ENCODE peak calls at places on chromosomes 5 and 9, in eight cellular contexts. One of them, this sample, is unnamed.

GRCh38 chr5:50663636-50664035 is 2.8 kb upstream of the PARP8 start:
- DNase-seq in activated CD8-positive, alpha-beta memory T cell treated with anti-CD3 and anti-CD28 coated beads for 24 hours: no peak
- DNase-seq in RWPE1: no peak
- DNase-seq in activated CD4-positive, alpha-beta T cell treated with anti-CD3 and anti-CD28 coated beads for 24 hours: no peak
- DNase-seq in mesenchymal stem cell: no peak
- DNase-seq in COR-L47: no peak
- DNase-seq in HTR-8/SVneo: no peak
- DNase-seq in posterior cingulate gyrus: no peak
- DNase-seq in this sample: no peak

GRCh38 chr9:131037336-131038255 is 28.6 kb downstream of the LAMC3 start:
- DNase-seq in activated CD4-positive, alpha-beta T cell treated with anti-CD3 and anti-CD28 coated beads for 24 hours: no peak
- DNase-seq in COR-L47: no peak
- DNase-seq in HTR-8/SVneo: no peak
- DNase-seq in posterior cingulate gyrus: no peak
- DNase-seq in mesenchymal stem cell: no peak
- DNase-seq in activated CD8-positive, alpha-beta memory T cell treated with anti-CD3 and anti-CD28 coated beads for 24 hours: no peak
- DNase-seq in RWPE1: no peak
- DNase-seq in this sample: no peak

GRCh38 chr9:119369670-119370366 is 583 bp upstream of the BRINP1 start:
- DNase-seq in COR-L47: no peak
- DNase-seq in RWPE1: no peak
- DNase-seq in activated CD8-positive, alpha-beta memory T cell treated with anti-CD3 and anti-CD28 coated beads for 24 hours: no peak
- DNase-seq in activated CD4-positive, alpha-beta T cell treated with anti-CD3 and anti-CD28 coated beads for 24 hours: no peak
- DNase-seq in mesenchymal stem cell: no peak
- DNase-seq in posterior cingulate gyrus: no peak
- DNase-seq in HTR-8/SVneo: no peak
- DNase-seq in this sample: peak

GRCh38 chr9:18720691-18721090 is 246.7 kb downstream of the ADAMTSL1 start:
- DNase-seq in COR-L47: no peak
- DNase-seq in posterior cingulate gyrus: no peak
- DNase-seq in activated CD4-positive, alpha-beta T cell treated with anti-CD3 and anti-CD28 coated beads for 24 hours: no peak
- DNase-seq in HTR-8/SVneo: no peak
- DNase-seq in activated CD8-positive, alpha-beta memory T cell treated with anti-CD3 and anti-CD28 coated beads for 24 hours: no peak
- DNase-seq in RWPE1: no peak
- DNase-seq in mesenchymal stem cell: no peak
- DNase-seq in this sample: no peak

GRCh38 chr5:121691478-121691877 is 160.2 kb upstream of the FTMT start:
- DNase-seq in COR-L47: no peak
- DNase-seq in posterior cingulate gyrus: no peak
- DNase-seq in activated CD4-positive, alpha-beta T cell treated with anti-CD3 and anti-CD28 coated beads for 24 hours: no peak
- DNase-seq in RWPE1: no peak
- DNase-seq in mesenchymal stem cell: peak
- DNase-seq in activated CD8-positive, alpha-beta memory T cell treated with anti-CD3 and anti-CD28 coated beads for 24 hours: no peak
- DNase-seq in HTR-8/SVneo: no peak
- DNase-seq in this sample: no peak

GRCh38 chr9:5848372-5848882 is 15.5 kb upstream of the ERMP1 start:
- DNase-seq in activated CD4-positive, alpha-beta T cell treated with anti-CD3 and anti-CD28 coated beads for 24 hours: no peak
- DNase-seq in mesenchymal stem cell: no peak
- DNase-seq in COR-L47: no peak
- DNase-seq in activated CD8-positive, alpha-beta memory T cell treated with anti-CD3 and anti-CD28 coated beads for 24 hours: no peak
- DNase-seq in posterior cingulate gyrus: no peak
- DNase-seq in HTR-8/SVneo: no peak
- DNase-seq in RWPE1: no peak
- DNase-seq in this sample: no peak

GRCh38 chr9:15243086-15243485 is 63.9 kb downstream of the TTC39B start:
- DNase-seq in HTR-8/SVneo: no peak
- DNase-seq in mesenchymal stem cell: peak
- DNase-seq in activated CD4-positive, alpha-beta T cell treated with anti-CD3 and anti-CD28 coated beads for 24 hours: no peak
- DNase-seq in posterior cingulate gyrus: no peak
- DNase-seq in COR-L47: no peak
- DNase-seq in RWPE1: peak
- DNase-seq in activated CD8-positive, alpha-beta memory T cell treated with anti-CD3 and anti-CD28 coated beads for 24 hours: no peak
- DNase-seq in this sample: no peak

GRCh38 chr5:67045816-67046740 is 150.5 kb downstream of the CD180 start:
- DNase-seq in activated CD8-positive, alpha-beta memory T cell treated with anti-CD3 and anti-CD28 coated beads for 24 hours: no peak
- DNase-seq in HTR-8/SVneo: no peak
- DNase-seq in RWPE1: no peak
- DNase-seq in activated CD4-positive, alpha-beta T cell treated with anti-CD3 and anti-CD28 coated beads for 24 hours: no peak
- DNase-seq in posterior cingulate gyrus: no peak
- DNase-seq in COR-L47: no peak
- DNase-seq in mesenchymal stem cell: no peak
- DNase-seq in this sample: no peak

GRCh38 chr9:82549174-82549821 is 513.6 kb downstream of the RASEF start:
- DNase-seq in RWPE1: no peak
- DNase-seq in HTR-8/SVneo: no peak
- DNase-seq in activated CD4-positive, alpha-beta T cell treated with anti-CD3 and anti-CD28 coated beads for 24 hours: no peak
- DNase-seq in posterior cingulate gyrus: no peak
- DNase-seq in COR-L47: no peak
- DNase-seq in mesenchymal stem cell: no peak
- DNase-seq in activated CD8-positive, alpha-beta memory T cell treated with anti-CD3 and anti-CD28 coated beads for 24 hours: no peak
- DNase-seq in this sample: no peak

GRCh38 chr9:70262948-70263347 is 4.2 kb downstream of the SMC5 start:
- DNase-seq in activated CD4-positive, alpha-beta T cell treated with anti-CD3 and anti-CD28 coated beads for 24 hours: no peak
- DNase-seq in RWPE1: no peak
- DNase-seq in HTR-8/SVneo: no peak
- DNase-seq in COR-L47: no peak
- DNase-seq in mesenchymal stem cell: no peak
- DNase-seq in posterior cingulate gyrus: no peak
- DNase-seq in activated CD8-positive, alpha-beta memory T cell treated with anti-CD3 and anti-CD28 coated beads for 24 hours: no peak
- DNase-seq in this sample: no peak

GRCh38 chr5:1727571-1727970 is 72.1 kb downstream of the MRPL36 start:
- DNase-seq in COR-L47: no peak
- DNase-seq in RWPE1: no peak
- DNase-seq in posterior cingulate gyrus: no peak
- DNase-seq in mesenchymal stem cell: no peak
- DNase-seq in activated CD8-positive, alpha-beta memory T cell treated with anti-CD3 and anti-CD28 coated beads for 24 hours: peak
- DNase-seq in HTR-8/SVneo: no peak
- DNase-seq in activated CD4-positive, alpha-beta T cell treated with anti-CD3 and anti-CD28 coated beads for 24 hours: no peak
- DNase-seq in this sample: no peak

GRCh38 chr5:177336112-177336511 is 15.4 kb downstream of the LMAN2 start:
- DNase-seq in activated CD4-positive, alpha-beta T cell treated with anti-CD3 and anti-CD28 coated beads for 24 hours: no peak
- DNase-seq in activated CD8-positive, alpha-beta memory T cell treated with anti-CD3 and anti-CD28 coated beads for 24 hours: no peak
- DNase-seq in posterior cingulate gyrus: no peak
- DNase-seq in mesenchymal stem cell: peak
- DNase-seq in RWPE1: no peak
- DNase-seq in HTR-8/SVneo: no peak
- DNase-seq in COR-L47: no peak
- DNase-seq in this sample: peak

GRCh38 chr5:175750476-175751080 is 92.7 kb downstream of the HRH2 start:
- DNase-seq in activated CD4-positive, alpha-beta T cell treated with anti-CD3 and anti-CD28 coated beads for 24 hours: no peak
- DNase-seq in COR-L47: peak
- DNase-seq in RWPE1: no peak
- DNase-seq in mesenchymal stem cell: no peak
- DNase-seq in activated CD8-positive, alpha-beta memory T cell treated with anti-CD3 and anti-CD28 coated beads for 24 hours: peak
- DNase-seq in HTR-8/SVneo: no peak
- DNase-seq in posterior cingulate gyrus: no peak
- DNase-seq in this sample: no peak

GRCh38 chr5:9054322-9054721 is 491.6 kb downstream of the SEMA5A start:
- DNase-seq in mesenchymal stem cell: no peak
- DNase-seq in posterior cingulate gyrus: no peak
- DNase-seq in COR-L47: no peak
- DNase-seq in HTR-8/SVneo: no peak
- DNase-seq in activated CD8-positive, alpha-beta memory T cell treated with anti-CD3 and anti-CD28 coated beads for 24 hours: no peak
- DNase-seq in activated CD4-positive, alpha-beta T cell treated with anti-CD3 and anti-CD28 coated beads for 24 hours: no peak
- DNase-seq in RWPE1: no peak
- DNase-seq in this sample: no peak

GRCh38 chr5:142981886-142982820 is 212.0 kb downstream of the ARHGAP26 start:
- DNase-seq in posterior cingulate gyrus: peak
- DNase-seq in mesenchymal stem cell: peak
- DNase-seq in RWPE1: peak
- DNase-seq in activated CD4-positive, alpha-beta T cell treated with anti-CD3 and anti-CD28 coated beads for 24 hours: no peak
- DNase-seq in activated CD8-positive, alpha-beta memory T cell treated with anti-CD3 and anti-CD28 coated beads for 24 hours: no peak
- DNase-seq in COR-L47: no peak
- DNase-seq in HTR-8/SVneo: peak
- DNase-seq in this sample: no peak

GRCh38 chr5:152439791-152440190 is 34.7 kb upstream of the NMUR2 start:
- DNase-seq in COR-L47: no peak
- DNase-seq in RWPE1: no peak
- DNase-seq in activated CD4-positive, alpha-beta T cell treated with anti-CD3 and anti-CD28 coated beads for 24 hours: no peak
- DNase-seq in mesenchymal stem cell: no peak
- DNase-seq in posterior cingulate gyrus: no peak
- DNase-seq in HTR-8/SVneo: no peak
- DNase-seq in activated CD8-positive, alpha-beta memory T cell treated with anti-CD3 and anti-CD28 coated beads for 24 hours: no peak
- DNase-seq in this sample: no peak

GRCh38 chr9:27622688-27623340 is 49.5 kb upstream of the C9orf72 start:
- DNase-seq in mesenchymal stem cell: no peak
- DNase-seq in activated CD8-positive, alpha-beta memory T cell treated with anti-CD3 and anti-CD28 coated beads for 24 hours: no peak
- DNase-seq in RWPE1: peak
- DNase-seq in activated CD4-positive, alpha-beta T cell treated with anti-CD3 and anti-CD28 coated beads for 24 hours: no peak
- DNase-seq in COR-L47: no peak
- DNase-seq in posterior cingulate gyrus: no peak
- DNase-seq in HTR-8/SVneo: no peak
- DNase-seq in this sample: no peak

GRCh38 chr9:119758990-119759389 is 389.8 kb upstream of the BRINP1 start:
- DNase-seq in RWPE1: no peak
- DNase-seq in activated CD4-positive, alpha-beta T cell treated with anti-CD3 and anti-CD28 coated beads for 24 hours: no peak
- DNase-seq in mesenchymal stem cell: no peak
- DNase-seq in COR-L47: no peak
- DNase-seq in posterior cingulate gyrus: no peak
- DNase-seq in HTR-8/SVneo: no peak
- DNase-seq in activated CD8-positive, alpha-beta memory T cell treated with anti-CD3 and anti-CD28 coated beads for 24 hours: no peak
- DNase-seq in this sample: no peak

GRCh38 chr5:10534491-10535236 is 29.2 kb upstream of the ANKRD33B start:
- DNase-seq in mesenchymal stem cell: no peak
- DNase-seq in activated CD4-positive, alpha-beta T cell treated with anti-CD3 and anti-CD28 coated beads for 24 hours: no peak
- DNase-seq in activated CD8-positive, alpha-beta memory T cell treated with anti-CD3 and anti-CD28 coated beads for 24 hours: no peak
- DNase-seq in RWPE1: no peak
- DNase-seq in HTR-8/SVneo: no peak
- DNase-seq in posterior cingulate gyrus: peak
- DNase-seq in COR-L47: no peak
- DNase-seq in this sample: no peak